ENCODE peak calls at places on chromosomes 2 and 18, in seven cellular contexts. M, O, P, A, F, S and I are unnamed samples. For H3K4me1, the result is how much of the 10 kb centered on the place peaks cover.

GRCh38 chr2:8285081-8285480 is 396.8 kb upstream of the ID2 start:
- DNase-seq in M (peak), O (no peak), P (no peak), A (no peak), F (no peak), S (no peak), I (no peak)

GRCh38 chr2:118668431-118669424 is 178.7 kb downstream of the EN1 start:
- DNase-seq in M (peak), O (no peak), P (no peak), A (no peak), F (no peak), S (no peak), I (no peak)

GRCh38 chr2:197108758-197109157 is 182.3 kb upstream of the PGAP1 start:
- DNase-seq in M (no peak), O (no peak), P (no peak), A (peak), F (peak), S (peak), I (peak)

GRCh38 chr18:35432565-35433001 is 55.4 kb upstream of the ZNF396 start:
- DNase-seq in M (no peak), O (no peak), P (no peak), A (no peak), F (no peak), S (no peak), I (no peak)

GRCh38 chr2:44959855-44960254 is 18.4 kb downstream of the SIX3 start:
- DNase-seq in M (no peak), O (no peak), P (no peak), A (no peak), F (no peak), S (no peak), I (no peak)

GRCh38 chr2:23487735-23488492 is 102.9 kb downstream of the KLHL29 start:
- DNase-seq in M (peak), O (no peak), P (no peak), A (no peak), F (no peak), S (no peak), I (no peak)

GRCh38 chr2:108534577-108535379 is 508 bp downstream of the LIMS1 start:
- DNase-seq in M (no peak), O (peak), P (no peak), A (peak), F (peak), S (peak), I (peak)

GRCh38 chr2:37721219-37721600 is 49.8 kb upstream of the CDC42EP3 start:
- DNase-seq in M (no peak), O (no peak), P (no peak), A (no peak), F (no peak), S (no peak), I (no peak)

GRCh38 chr2:180604077-180604476 is 376.3 kb upstream of the UBE2E3 start:
- DNase-seq in M (peak), O (peak), P (no peak), A (peak), F (no peak), S (no peak), I (no peak)

GRCh38 chr2:147275943-147276342 is 568.9 kb upstream of the ACVR2A start:
- DNase-seq in M (peak), O (no peak), P (no peak), A (no peak), F (no peak), S (no peak), I (no peak)

GRCh38 chr2:129877795-129878775 is 101.4 kb upstream of the RAB6C start:
- DNase-seq in M (no peak), O (no peak), P (no peak), A (no peak), F (no peak), S (peak), I (peak)

GRCh38 chr18:47397671-47398319 is 146.3 kb upstream of the SKOR2 start:
- DNase-seq in M (peak), O (no peak), P (peak), A (peak), F (no peak), S (no peak), I (no peak)

GRCh38 chr2:96860065-96861029 is 2.5 kb upstream of the ANKRD39 start:
- DNase-seq in M (no peak), O (no peak), P (no peak), A (no peak), F (no peak), S (peak), I (no peak)

GRCh38 chr2:64143154-64144056 is 815 bp downstream of the PELI1 start:
- DNase-seq in M (no peak), O (peak), P (peak), A (no peak), F (peak), S (peak), I (no peak)

GRCh38 chr2:67259581-67260347 is 137.4 kb upstream of the ETAA1 start:
- DNase-seq in M (no peak), O (peak), P (no peak), A (peak), F (no peak), S (peak), I (no peak)
- TF ChIP-seq POLR2AphosphoS5 in M (no peak), O (no peak), P (no peak), A (peak), F (no peak), S (peak), I (peak)

DNA sequence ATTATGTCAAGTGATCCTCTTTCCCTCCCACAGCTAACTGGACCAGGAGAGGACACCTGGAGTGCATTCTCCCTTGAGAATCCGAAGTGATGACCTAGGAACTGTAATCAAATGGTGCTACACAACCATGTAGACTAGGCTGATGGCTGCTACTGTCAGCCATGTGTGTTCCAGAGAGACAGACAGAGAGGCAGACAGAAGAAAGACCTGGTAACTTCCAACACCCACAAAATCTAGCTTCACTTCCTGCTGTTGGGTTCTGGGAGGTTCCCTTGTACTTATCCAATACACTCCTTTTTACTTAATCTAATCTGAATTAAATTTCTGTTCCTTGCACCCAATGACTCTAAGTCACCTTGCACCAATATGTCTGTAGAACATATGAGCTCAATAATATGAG is 72.3 kb downstream of the AAK1 start:
- DNase-seq in M (no peak), O (no peak), P (no peak), A (no peak), F (no peak), S (no peak), I (no peak)
- H3K4me1 ChIP-seq in M (under half), O (under half), P (under half), A (under half), F (under half), S (under half), I (half or more)

DNA sequence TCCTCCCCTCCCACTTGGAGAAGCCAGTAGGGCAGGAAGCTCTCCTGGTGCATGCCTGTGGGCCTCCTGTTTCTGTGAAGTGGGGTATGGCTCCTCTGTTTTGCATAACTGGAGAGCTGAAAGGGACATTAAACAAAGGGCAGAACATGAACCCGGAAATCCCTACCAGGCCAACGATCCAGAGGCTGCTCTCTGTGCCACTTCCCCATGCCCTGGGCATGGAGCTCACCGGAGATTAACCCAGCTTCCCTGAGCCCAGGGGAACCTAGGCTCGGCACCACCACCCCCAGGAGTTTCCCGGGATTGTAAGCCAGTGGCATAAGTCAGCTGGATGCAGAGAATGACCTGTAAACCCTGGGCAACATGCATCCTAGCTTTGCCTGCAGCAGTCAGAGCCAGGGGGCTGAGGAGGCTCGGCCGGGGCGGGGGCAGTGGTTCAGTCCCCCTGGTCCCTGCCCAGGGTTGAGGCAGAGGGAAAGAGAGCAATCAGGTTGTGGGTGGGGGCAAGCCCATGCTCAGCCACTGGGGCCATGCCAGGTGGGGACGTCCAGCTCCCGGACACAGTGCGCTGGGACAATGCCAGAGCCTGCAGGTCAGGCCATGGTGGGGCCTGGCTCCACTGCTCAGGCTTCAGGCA is 49.5 kb downstream of the TIMM21 start:
- DNase-seq in M (no peak), O (no peak), P (no peak), A (peak), F (no peak), S (no peak), I (peak)
- TF ChIP-seq POLR2A in M (no peak), O (no peak), P (no peak), A (peak), F (no peak), S (no peak), I (no peak)

DNA sequence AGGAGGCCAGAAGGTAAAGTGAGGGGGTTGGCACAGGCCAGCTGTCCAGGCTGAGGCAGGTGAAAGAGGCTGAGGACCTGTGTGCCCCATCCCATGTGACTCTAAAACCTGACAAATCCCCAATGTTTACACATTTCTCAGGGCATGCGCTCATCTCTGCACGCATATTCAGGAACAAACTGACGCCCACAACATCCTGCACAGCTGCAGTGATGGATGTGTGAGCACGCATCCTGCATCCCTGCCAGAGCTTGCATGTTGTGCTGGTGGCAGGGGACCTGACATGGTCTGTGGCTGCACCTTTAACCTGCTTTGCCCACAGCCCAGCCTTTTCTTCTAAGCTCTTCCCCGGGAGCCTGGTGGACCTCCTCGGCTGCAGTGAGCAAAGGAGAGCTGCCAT is 83.1 kb downstream of the FBXO15 start:
- DNase-seq in M (no peak), O (no peak), P (no peak), A (no peak), F (no peak), S (no peak), I (no peak)
- TF ChIP-seq POLR2AphosphoS5 in M (no peak), O (no peak), P (no peak), A (no peak), F (no peak), S (no peak), I (no peak)

GRCh38 chr2:239269959-239270358 is 130.9 kb downstream of the HDAC4 start:
- DNase-seq in M (no peak), O (no peak), P (no peak), A (peak), F (no peak), S (no peak), I (peak)
- H3K4me1 ChIP-seq in M (half or more), O (under half), P (under half), A (half or more), F (under half), S (half or more), I (half or more)

GRCh38 chr2:12169060-12169406 is 422.6 kb downstream of the LPIN1 start:
- DNase-seq in M (no peak), O (peak), P (peak), A (no peak), F (no peak), S (peak), I (no peak)
- TF ChIP-seq POLR2A in M (no peak), O (no peak), P (no peak), A (no peak), F (no peak), S (no peak), I (no peak)

GRCh38 chr2:157990173-157990572 is 111.5 kb upstream of the UPP2 start:
- DNase-seq in M (no peak), O (no peak), P (no peak), A (no peak), F (no peak), S (no peak), I (no peak)
- TF ChIP-seq POLR2AphosphoS5 in M (no peak), O (no peak), P (no peak), A (no peak), F (no peak), S (no peak), I (no peak)